ENCODE peak calls at places on chromosomes 13 and 19, in five cellular contexts. A is fibroblast of the aortic adventitia, U is ascending aorta, E is AG04450, Q is HFFc6. K is an unnamed sample.
A peak's percentile ranks its signal among the peaks of the same experiment; 100 is the strongest.

GRCh38 chr19:43527860-43528622 is 1.0 kb upstream of the ETHE1 start:
- DNase-seq in U (peak; percentile 79), E (no peak), Q (peak; percentile 6), A (peak; percentile 42), K (no peak)

GRCh38 chr13:97422118-97423054 is 11.6 kb upstream of the RAP2A start:
- DNase-seq in U (no peak), A (peak; percentile 58), Q (no peak), E (no peak), K (no peak)

GRCh38 chr19:17078920-17079709 is 3.5 kb downstream of the MYO9B start:
- DNase-seq in U (no peak), E (no peak), Q (no peak), A (peak; percentile 35), K (no peak)

GRCh38 chr13:99332456-99332855 is 25.3 kb upstream of the GPR183 start:
- DNase-seq in Q (no peak), E (no peak), A (no peak), U (no peak), K (no peak)

GRCh38 chr13:74104661-74105275 is 29.4 kb downstream of the KLF12 start:
- DNase-seq in A (no peak), Q (no peak), U (no peak), E (no peak), K (no peak)

GRCh38 chr19:36142046-36142445 is 2.2 kb downstream of the CAPNS1 start:
- DNase-seq in E (no peak), A (no peak), Q (no peak), U (no peak), K (no peak)

GRCh38 chr19:44992336-44993163 is 8.7 kb upstream of the RELB start:
- DNase-seq in Q (no peak), A (no peak), E (no peak), U (no peak), K (no peak)

GRCh38 chr13:51803422-51804294 is at the start of gene DHRS12:
- DNase-seq in U (peak; percentile 96), Q (peak; percentile 55), E (no peak), A (peak; percentile 74), K (peak; percentile 90)

GRCh38 chr13:45879666-45880065 is 28.1 kb upstream of the SIAH3 start:
- DNase-seq in E (no peak), U (no peak), Q (no peak), A (no peak), K (no peak)

GRCh38 chr13:42405665-42406390 is 133.9 kb downstream of the AKAP11 start:
- DNase-seq in A (peak; percentile 16), Q (no peak), E (no peak), U (no peak), K (no peak)

GRCh38 chr19:8025321-8025720 is 19.9 kb upstream of the ELAVL1 start:
- DNase-seq in A (no peak), Q (no peak), U (no peak), E (no peak), K (no peak)

GRCh38 chr13:50222569-50223332 is 207.5 kb downstream of the KCNRG start:
- DNase-seq in E (no peak), U (peak; percentile 80), Q (no peak), A (peak; percentile 95), K (peak; percentile 90)

GRCh38 chr13:86757236-86757978 is 913.8 kb upstream of the SLITRK5 start:
- DNase-seq in E (no peak), Q (no peak), A (no peak), U (no peak), K (no peak)

GRCh38 chr13:27182054-27182453 is 10.4 kb upstream of the USP12 start:
- DNase-seq in E (no peak), U (no peak), Q (no peak), A (no peak), K (no peak)

DNA sequence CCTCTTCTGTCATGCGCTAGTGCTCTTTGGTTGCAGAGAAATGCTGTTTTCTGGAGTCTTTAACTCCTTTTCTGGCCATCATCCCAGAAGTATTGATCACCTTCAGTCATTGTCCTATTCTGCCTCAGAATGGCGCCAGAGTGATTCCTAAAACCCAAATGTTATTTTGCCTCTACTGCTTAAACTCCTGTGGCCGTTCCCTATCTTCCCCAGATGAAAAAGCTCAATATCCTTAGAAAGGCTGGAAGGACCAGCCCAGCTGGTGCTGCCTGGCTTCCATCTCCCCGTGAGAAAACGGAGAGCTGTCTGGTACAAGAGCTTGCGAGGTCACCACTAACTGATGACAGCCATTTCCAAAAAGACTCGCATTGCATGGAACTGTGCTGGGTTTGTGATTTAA is 179.1 kb downstream of the RBM26 start:
- DNase-seq in E (no peak), A (no peak), Q (no peak), U (no peak), K (no peak)
- TF ChIP-seq CTCF in E (no peak), A (no peak), Q (no peak), U (no peak), K (no peak)

GRCh38 chr19:6952956-6953355 is 65.6 kb downstream of the ADGRE1 start:
- DNase-seq in U (no peak), E (no peak), Q (no peak), A (no peak), K (no peak)

GRCh38 chr19:6955082-6955481 is 66.1 kb downstream of the MBD3L2B start:
- DNase-seq in Q (no peak), U (no peak), A (no peak), E (no peak), K (no peak)

GRCh38 chr19:6958786-6959185 is 62.4 kb downstream of the MBD3L2B start:
- DNase-seq in A (no peak), Q (no peak), U (no peak), E (no peak), K (peak; percentile 54)

GRCh38 chr19:6956573-6956972 is 64.7 kb downstream of the MBD3L2B start:
- DNase-seq in Q (no peak), E (no peak), U (no peak), A (no peak), K (no peak)
- TF ChIP-seq CTCF in Q (no peak), E (no peak), U (no peak), A (no peak), K (no peak)

GRCh38 chr13:114021464-114022308 is 47.8 kb upstream of the C13orf46 start:
- DNase-seq in E (no peak), Q (no peak), A (no peak), U (no peak), K (no peak)
- TF ChIP-seq CTCF in E (no peak), Q (no peak), A (no peak), U (no peak), K (no peak)

GRCh38 chr19:46373573-46374359 is 26.9 kb downstream of the PPP5C start:
- DNase-seq in A (peak; percentile 28), E (no peak), U (peak; percentile 84), Q (peak; percentile 56), K (no peak)

GRCh38 chr19:46372901-46373572 is 26.1 kb downstream of the PPP5C start:
- DNase-seq in U (peak; percentile 69), E (no peak), Q (no peak), A (peak; percentile 41), K (no peak)

GRCh38 chr19:46368116-46368515 is 21.2 kb downstream of the PPP5C start:
- DNase-seq in U (peak; percentile 48), E (no peak), A (no peak), Q (no peak), K (no peak)

GRCh38 chr19:46369817-46370216 is 22.9 kb downstream of the PPP5C start:
- DNase-seq in Q (no peak), U (no peak), E (no peak), A (no peak), K (no peak)

DNA sequence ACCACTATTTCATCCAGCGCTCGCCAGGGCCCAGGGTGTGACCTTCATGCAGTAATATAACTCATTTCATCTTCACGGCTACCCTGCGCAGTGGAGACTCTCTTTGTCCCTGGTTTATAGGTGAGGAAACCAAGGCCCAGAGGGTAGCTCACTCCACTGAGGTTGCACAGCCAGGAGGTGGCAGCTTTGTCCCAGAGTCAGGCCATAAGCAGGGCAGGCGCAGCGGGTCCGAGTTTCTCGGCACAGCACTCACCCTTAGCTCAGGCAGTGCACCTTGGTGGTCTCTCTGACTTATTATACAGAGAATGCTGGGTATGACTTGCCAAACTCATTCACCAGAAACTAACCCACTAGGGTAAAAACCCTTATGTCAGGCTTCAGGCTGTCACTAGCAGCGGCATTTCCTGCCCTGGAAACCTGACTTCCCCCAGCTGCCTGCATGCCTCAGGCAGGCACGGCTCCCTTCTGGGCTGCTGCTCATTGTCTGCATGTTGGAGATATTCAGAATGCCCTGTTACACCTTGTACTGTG is 24.5 kb downstream of the PPP5C start:
- DNase-seq in E (no peak), A (no peak), Q (no peak), U (peak; percentile 59), K (no peak)
- TF ChIP-seq CTCF in E (no peak), A (no peak), Q (no peak), U (no peak), K (no peak)

DNA sequence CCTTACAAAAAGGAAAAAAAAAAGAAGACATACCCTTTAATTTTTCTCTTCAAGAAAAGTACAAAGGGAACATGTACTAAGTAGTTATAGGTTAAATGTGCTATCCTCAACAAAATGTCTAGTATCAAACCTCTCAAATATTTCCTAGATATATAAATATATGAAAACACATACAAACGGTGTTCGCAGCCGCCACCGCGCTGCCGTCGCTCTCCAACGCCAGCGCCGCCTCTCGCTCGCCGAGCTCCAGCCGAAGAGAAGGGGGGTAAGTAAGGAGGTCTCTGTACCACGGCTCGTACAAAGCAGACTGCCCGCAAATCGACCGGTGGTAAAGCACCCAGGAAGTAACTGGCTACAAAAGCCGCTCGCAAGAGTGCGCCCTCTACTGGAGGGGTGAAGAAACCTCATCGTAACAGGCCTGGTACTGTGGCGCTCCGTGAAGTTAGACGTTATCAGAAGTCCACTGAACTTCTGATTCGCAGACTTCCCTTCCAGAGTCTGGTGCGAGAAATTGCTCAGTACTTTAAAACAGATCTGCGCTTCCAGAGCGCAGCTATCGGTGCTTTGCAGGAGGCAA is 192.1 kb downstream of the DACH1 start:
- DNase-seq in Q (no peak), U (no peak), A (no peak), E (no peak), K (no peak)
- TF ChIP-seq CTCF in Q (no peak), U (no peak), A (no peak), E (peak; percentile 6), K (no peak)

K was measured in CD14-positive monocyte.